ENCODE peak calls at places on chromosomes 6 and 20, in seven cellular contexts. P, V, W, E, M, O and N are unnamed samples.

GRCh38 chr6:139944131-139944530 is 569.7 kb upstream of the CITED2 start:
- DNase-seq in P (no peak), V (no peak), W (no peak), E (no peak), M (no peak), O (no peak), N (no peak)

GRCh38 chr6:108609276-108609769 is 48.6 kb downstream of the FOXO3 start:
- DNase-seq in P (no peak), V (peak; percentile 76), W (no peak), E (peak; percentile 27), M (no peak), O (no peak), N (no peak)

GRCh38 chr6:2157441-2158127 is 87.8 kb downstream of the GMDS start:
- DNase-seq in P (no peak), V (peak; percentile 86), W (peak; percentile 85), E (peak; percentile 67), M (peak; percentile 63), O (no peak), N (peak; percentile 87)

GRCh38 chr6:126748141-126748540 is 370.3 kb upstream of the RSPO3 start:
- DNase-seq in P (no peak), V (no peak), W (no peak), E (no peak), M (no peak), O (no peak), N (peak; percentile 59)

GRCh38 chr6:158290659-158291058 is 21.6 kb upstream of the TULP4 start:
- DNase-seq in P (no peak), V (no peak), W (no peak), E (no peak), M (no peak), O (no peak), N (no peak)

GRCh38 chr6:142728367-142728766 is 216.6 kb downstream of the HIVEP2 start:
- DNase-seq in P (no peak), V (peak; percentile 14), W (no peak), E (no peak), M (no peak), O (no peak), N (no peak)

GRCh38 chr6:8688823-8689222 is 253.5 kb upstream of the SLC35B3 start:
- DNase-seq in P (no peak), V (no peak), W (no peak), E (no peak), M (no peak), O (no peak), N (no peak)

GRCh38 chr6:127328043-127328442 is 15.4 kb downstream of the ECHDC1 start:
- DNase-seq in P (no peak), V (peak; percentile 17), W (no peak), E (no peak), M (no peak), O (no peak), N (no peak)

GRCh38 chr6:111592726-111593515 is 12.8 kb downstream of the TRAF3IP2 start:
- DNase-seq in P (no peak), V (no peak), W (no peak), E (no peak), M (no peak), O (no peak), N (no peak)

GRCh38 chr6:140245641-140246040 is 871.2 kb upstream of the CITED2 start:
- DNase-seq in P (no peak), V (no peak), W (no peak), E (no peak), M (no peak), O (no peak), N (no peak)

GRCh38 chr6:168314948-168315347 is 4.6 kb downstream of the DACT2 start:
- DNase-seq in P (no peak), V (no peak), W (peak; percentile 89), E (no peak), M (no peak), O (no peak), N (no peak)

GRCh38 chr6:69894578-69895347 is 28.4 kb downstream of the COL19A1 start:
- DNase-seq in P (no peak), V (peak; percentile 89), W (peak; percentile 80), E (peak; percentile 39), M (peak; percentile 74), O (no peak), N (peak; percentile 83)

GRCh38 chr6:135358251-135358821 is 139.2 kb downstream of the AHI1 start:
- DNase-seq in P (no peak), V (peak; percentile 65), W (peak; percentile 82), E (peak; percentile 79), M (peak; percentile 77), O (no peak), N (peak; percentile 55)

GRCh38 chr20:13936781-13937576 is 53.4 kb downstream of the SEL1L2 start:
- DNase-seq in P (no peak), V (no peak), W (no peak), E (no peak), M (no peak), O (no peak), N (no peak)

GRCh38 chr20:61389077-61389476 is 137.0 kb downstream of the CDH4 start:
- DNase-seq in P (no peak), V (no peak), W (no peak), E (no peak), M (no peak), O (no peak), N (no peak)

GRCh38 chr6:2971420-2972218 is at the start of gene SERPINB6:
- DNase-seq in P (peak; percentile 90), V (peak; percentile 36), W (peak; percentile 87), E (no peak), M (peak; percentile 59), O (peak; percentile 89), N (no peak)

GRCh38 chr20:47309806-47310426 is 46.6 kb downstream of the ZMYND8 start:
- DNase-seq in P (peak; percentile 35), V (no peak), W (no peak), E (no peak), M (no peak), O (no peak), N (no peak)

GRCh38 chr6:154249499-154250298 is 106.9 kb downstream of the IPCEF1 start:
- DNase-seq in P (no peak), V (no peak), W (no peak), E (no peak), M (no peak), O (no peak), N (no peak)

GRCh38 chr6:146785001-146785585 is 186.3 kb downstream of the ADGB start:
- DNase-seq in P (no peak), V (peak; percentile 11), W (peak; percentile 52), E (peak; percentile 6), M (peak; percentile 53), O (no peak), N (no peak)

GRCh38 chr6:11762782-11763459 is 15.7 kb downstream of the ADTRP start:
- DNase-seq in P (peak; percentile 57), V (no peak), W (no peak), E (no peak), M (peak; percentile 31), O (no peak), N (no peak)

GRCh38 chr6:63649269-63649668 is 13.7 kb downstream of the PHF3 start:
- DNase-seq in P (no peak), V (no peak), W (no peak), E (no peak), M (no peak), O (no peak), N (no peak)

GRCh38 chr6:43821101-43821886 is 51.3 kb downstream of the VEGFA start:
- DNase-seq in P (no peak), V (no peak), W (no peak), E (no peak), M (no peak), O (no peak), N (no peak)

GRCh38 chr6:43814865-43815264 is 44.9 kb downstream of the VEGFA start:
- DNase-seq in P (no peak), V (no peak), W (no peak), E (no peak), M (no peak), O (no peak), N (no peak)

GRCh38 chr6:43820486-43820885 is 50.5 kb downstream of the VEGFA start:
- DNase-seq in P (no peak), V (no peak), W (no peak), E (no peak), M (no peak), O (no peak), N (no peak)

GRCh38 chr6:43814111-43814510 is 44.1 kb downstream of the VEGFA start:
- DNase-seq in P (no peak), V (no peak), W (no peak), E (no peak), M (no peak), O (no peak), N (no peak)

GRCh38 chr6:43817192-43817591 is 47.2 kb downstream of the VEGFA start:
- DNase-seq in P (peak; percentile 70), V (peak; percentile 14), W (no peak), E (no peak), M (peak; percentile 32), O (peak; percentile 43), N (no peak)
- TF ChIP-seq CTCF in P (no peak), V (peak; percentile 36), W (peak; percentile 37), E (peak; percentile 41), M (peak; percentile 69), O (peak; percentile 56), N (peak; percentile 28)

DNA sequence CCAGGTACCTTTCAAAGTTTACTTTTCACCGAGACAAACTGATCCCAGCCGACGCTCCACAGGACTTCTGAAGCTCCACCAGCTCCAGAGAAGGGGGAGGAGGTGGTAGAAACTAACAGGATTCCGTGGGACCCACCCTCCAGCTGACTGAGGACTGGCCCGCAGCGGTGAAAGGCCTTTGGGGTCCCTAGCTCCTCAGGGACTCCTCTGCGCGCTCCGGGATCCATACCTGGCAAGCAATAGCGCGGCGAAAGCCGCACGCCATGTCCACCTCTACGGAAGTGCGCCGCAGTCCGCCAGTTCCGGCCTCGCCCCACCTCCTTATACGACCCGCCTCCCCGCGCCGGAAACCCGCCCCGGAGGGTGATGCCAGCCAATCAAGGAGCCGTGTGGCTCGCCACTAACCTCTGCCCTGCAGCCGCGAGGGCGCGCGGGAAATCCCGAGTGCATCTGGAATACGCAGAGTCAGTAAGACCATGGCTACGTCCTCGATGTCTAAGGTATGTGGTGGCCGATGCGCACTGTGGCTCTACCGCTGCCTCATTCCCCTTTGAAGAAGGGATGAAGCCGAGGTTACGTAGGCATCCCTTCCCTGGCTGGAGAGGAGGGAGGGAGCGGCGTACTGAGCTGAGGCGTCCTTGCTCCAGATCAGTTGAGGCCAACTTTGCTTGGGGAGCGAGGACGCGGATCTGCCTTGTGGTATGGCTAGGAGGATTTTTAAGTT is at the start of the genes ORC3 and RARS2:
- DNase-seq in P (peak; percentile 98), V (peak; percentile 96), W (peak; percentile 95), E (peak; percentile 82), M (peak; percentile 94), O (peak; percentile 96), N (peak; percentile 83)
- TF ChIP-seq CTCF in P (no peak), V (no peak), W (no peak), E (no peak), M (no peak), O (no peak), N (no peak)

GRCh38 chr6:95865857-95866256 is 149.9 kb upstream of the FUT9 start:
- DNase-seq in P (no peak), V (no peak), W (no peak), E (no peak), M (no peak), O (no peak), N (no peak)

GRCh38 chr6:95867205-95867604 is 148.6 kb upstream of the FUT9 start:
- DNase-seq in P (no peak), V (no peak), W (no peak), E (no peak), M (no peak), O (no peak), N (no peak)

GRCh38 chr6:95866732-95867131 is 149.0 kb upstream of the FUT9 start:
- DNase-seq in P (no peak), V (no peak), W (peak; percentile 0), E (no peak), M (no peak), O (no peak), N (no peak)
- TF ChIP-seq CTCF in P (no peak), V (peak; percentile 57), W (peak; percentile 8), E (no peak), M (no peak), O (peak; percentile 55), N (no peak)

GRCh38 chr20:59222982-59223610 is 59.5 kb downstream of the ZNF831 start:
- DNase-seq in P (no peak), V (no peak), W (peak; percentile 3), E (no peak), M (no peak), O (no peak), N (no peak)
- TF ChIP-seq CTCF in P (no peak), V (peak; percentile 11), W (no peak), E (no peak), M (no peak), O (no peak), N (no peak)